ENCODE peak calls at places on chromosome 2, in ten cellular contexts. P, K, J, M, V, B, Z, T, O and F are unnamed samples.

GRCh38 chr2:79375817-79376216 is 137.0 kb upstream of the CTNNA2 start:
- DNase-seq in T (no peak), J (no peak), B (no peak), V (no peak), Z (no peak), O (no peak), P (no peak), K (no peak), M (no peak), F (no peak)

GRCh38 chr2:147045113-147045512 is 799.7 kb upstream of the ACVR2A start:
- DNase-seq in B (peak), O (peak), J (no peak), P (peak), M (peak), V (peak), K (peak), T (no peak), Z (peak), F (peak)

GRCh38 chr2:127175406-127175805 is 44.7 kb downstream of the CYP27C1 start:
- DNase-seq in Z (peak), P (no peak), K (peak), J (peak), M (no peak), B (peak), V (no peak), T (no peak), O (peak), F (no peak)

GRCh38 chr2:392181-392920 is 104.5 kb upstream of the ALKAL2 start:
- DNase-seq in J (no peak), B (no peak), T (no peak), O (no peak), M (no peak), V (no peak), Z (no peak), P (no peak), K (no peak), F (peak)

GRCh38 chr2:1153959-1154358 is 203.3 kb downstream of the SNTG2 start:
- DNase-seq in P (no peak), V (no peak), J (no peak), B (no peak), O (no peak), M (no peak), T (no peak), Z (no peak), K (no peak), F (no peak)

GRCh38 chr2:48316753-48317750 is 212.9 kb upstream of the STON1 start:
- DNase-seq in V (no peak), K (no peak), P (no peak), Z (no peak), M (peak), B (no peak), J (no peak), T (no peak), O (no peak), F (peak)

GRCh38 chr2:99348173-99348572 is 11.0 kb downstream of the EIF5B start:
- DNase-seq in O (no peak), K (no peak), P (no peak), Z (no peak), V (no peak), M (peak), J (no peak), B (no peak), T (no peak), F (no peak)

GRCh38 chr2:50606860-50607259 is 425.1 kb downstream of the NRXN1 start:
- DNase-seq in P (no peak), O (no peak), T (no peak), V (no peak), Z (no peak), B (no peak), M (no peak), J (no peak), K (no peak), F (no peak)

GRCh38 chr2:23330214-23330613 is 54.8 kb upstream of the KLHL29 start:
- DNase-seq in P (no peak), V (no peak), B (peak), J (no peak), O (no peak), M (peak), Z (peak), K (peak), T (no peak), F (no peak)

GRCh38 chr2:32952759-32953476 is 6.2 kb downstream of the LTBP1 start:
- DNase-seq in B (no peak), T (no peak), Z (no peak), O (no peak), K (no peak), P (no peak), V (no peak), M (no peak), J (no peak), F (no peak)

GRCh38 chr2:105794926-105795574 is 50.3 kb downstream of the NCK2 start:
- DNase-seq in B (no peak), P (no peak), M (peak), T (no peak), K (no peak), J (no peak), Z (no peak), O (no peak), V (no peak), F (no peak)

GRCh38 chr2:234033174-234033573 is 17.3 kb upstream of the SPP2 start:
- DNase-seq in P (no peak), K (peak), Z (no peak), O (no peak), B (no peak), J (no peak), V (no peak), T (no peak), M (no peak), F (no peak)

GRCh38 chr2:206217743-206218520 is 56.5 kb upstream of the ZDBF2 start:
- DNase-seq in M (no peak), K (no peak), T (no peak), P (no peak), B (no peak), O (no peak), Z (peak), J (no peak), V (no peak), F (no peak)

GRCh38 chr2:102585704-102586404 is 33.5 kb upstream of the SLC9A2 start:
- DNase-seq in O (no peak), V (no peak), K (no peak), Z (no peak), M (no peak), B (no peak), T (no peak), P (no peak), J (no peak), F (no peak)

GRCh38 chr2:100289020-100289419 is 33.3 kb downstream of the LONRF2 start:
- DNase-seq in O (no peak), J (no peak), P (no peak), B (no peak), T (no peak), K (no peak), Z (no peak), M (peak), V (no peak), F (no peak)

GRCh38 chr2:18792226-18792629 is 202.9 kb upstream of the NT5C1B start:
- DNase-seq in B (no peak), Z (no peak), M (no peak), O (no peak), P (no peak), T (no peak), J (no peak), V (no peak), K (no peak), F (no peak)

GRCh38 chr2:74052732-74053712 is 68.3 kb downstream of the TET3 start:
- DNase-seq in P (no peak), T (no peak), B (no peak), O (no peak), J (no peak), K (no peak), V (peak), M (peak), Z (no peak), F (peak)

GRCh38 chr2:36477744-36478143 is 120.2 kb downstream of the FEZ2 start:
- DNase-seq in T (no peak), K (no peak), P (no peak), B (peak), Z (no peak), M (no peak), J (no peak), O (no peak), V (no peak), F (no peak)

GRCh38 chr2:26847663-26848335 is at the start of gene DPYSL5:
- DNase-seq in T (no peak), O (no peak), P (no peak), M (no peak), K (no peak), J (no peak), Z (no peak), V (peak), B (no peak), F (no peak)

GRCh38 chr2:36812196-36812595 is 115.7 kb downstream of the VIT start:
- DNase-seq in M (no peak), P (no peak), B (peak), J (no peak), K (no peak), V (no peak), T (no peak), O (no peak), Z (no peak), F (no peak)

GRCh38 chr2:121211689-121212151 is 73.3 kb downstream of the TFCP2L1 start:
- DNase-seq in M (no peak), P (no peak), J (no peak), T (no peak), K (no peak), Z (no peak), B (no peak), O (no peak), V (no peak), F (no peak)

GRCh38 chr2:127007652-127008051 is 99.3 kb downstream of the BIN1 start:
- DNase-seq in M (no peak), O (no peak), V (no peak), T (no peak), B (peak), Z (peak), P (no peak), J (no peak), K (peak), F (no peak)

GRCh38 chr2:124836415-124836814 is 811.3 kb downstream of the CNTNAP5 start:
- DNase-seq in K (peak), B (peak), Z (peak), O (no peak), J (no peak), P (no peak), M (no peak), T (no peak), V (no peak), F (no peak)

GRCh38 chr2:170221317-170222288 is 43.7 kb downstream of the MYO3B start:
- DNase-seq in P (no peak), K (peak), V (no peak), M (no peak), Z (no peak), J (no peak), O (no peak), T (no peak), B (peak), F (no peak)

GRCh38 chr2:181778621-181779195 is 98.4 kb upstream of the NEUROD1 start:
- DNase-seq in Z (no peak), J (no peak), B (peak), M (no peak), T (no peak), P (no peak), V (no peak), O (no peak), K (peak), F (no peak)

GRCh38 chr2:172512810-172513523 is 42.9 kb upstream of the PDK1 start:
- DNase-seq in K (no peak), P (no peak), J (no peak), B (no peak), Z (no peak), M (no peak), O (no peak), V (no peak), T (no peak), F (no peak)

GRCh38 chr2:174750923-174751441 is 13.3 kb downstream of the CHRNA1 start:
- DNase-seq in B (no peak), J (no peak), O (no peak), P (no peak), V (peak), Z (no peak), K (no peak), T (peak), M (peak), F (peak)

GRCh38 chr2:238850096-238850495 is 2.2 kb downstream of the TWIST2 start:
- DNase-seq in M (no peak), J (no peak), O (no peak), T (no peak), Z (no peak), B (no peak), V (no peak), K (peak), P (no peak), F (no peak)

GRCh38 chr2:174925046-174925784 is 80.0 kb downstream of the CHN1 start:
- DNase-seq in K (no peak), V (no peak), B (no peak), P (no peak), T (no peak), J (no peak), Z (no peak), M (no peak), O (no peak), F (no peak)

GRCh38 chr2:173184031-173185004 is 108.7 kb downstream of the MAP3K20 start:
- DNase-seq in T (no peak), K (peak), B (peak), M (no peak), P (no peak), O (no peak), Z (peak), J (peak), V (no peak), F (no peak)

GRCh38 chr2:191243154-191243553 is 2.0 kb upstream of the MYO1B start:
- DNase-seq in Z (no peak), O (no peak), K (no peak), T (no peak), V (no peak), M (peak), J (no peak), B (no peak), P (no peak), F (no peak)

GRCh38 chr2:205024822-205025518 is 479.7 kb downstream of the PARD3B start:
- DNase-seq in K (peak), B (peak), T (no peak), J (peak), M (no peak), Z (peak), P (peak), O (peak), V (no peak), F (peak)

GRCh38 chr2:236075802-236076201 is 92.4 kb downstream of the GBX2 start:
- DNase-seq in K (peak), V (no peak), B (no peak), M (no peak), T (no peak), P (no peak), O (no peak), J (no peak), Z (no peak), F (no peak)

GRCh38 chr2:137118140-137118539 is 352.8 kb downstream of the THSD7B start:
- DNase-seq in J (no peak), M (no peak), T (no peak), O (no peak), P (no peak), V (no peak), K (no peak), B (peak), Z (no peak), F (no peak)

GRCh38 chr2:215830313-215830712 is 183.0 kb downstream of the MREG start:
- DNase-seq in V (no peak), K (peak), P (no peak), M (no peak), B (peak), Z (peak), T (no peak), O (no peak), J (no peak), F (no peak)

GRCh38 chr2:64101141-64101591 is 43.1 kb downstream of the PELI1 start:
- DNase-seq in V (no peak), O (no peak), B (no peak), M (peak), P (no peak), K (peak), Z (peak), T (no peak), J (no peak), F (no peak)